ENCODE peak calls at places on chromosomes 4 and X, in six cellular contexts. P, Z, Q, R, E and A are unnamed samples.

GRCh38 chr4:6331018-6331417 is 61.4 kb downstream of the WFS1 start:
- DNase-seq in R (peak), E (no peak), P (no peak), Q (no peak), Z (peak), A (no peak)

GRCh38 chr4:29002151-29002550 is 1718.0 kb upstream of the PCDH7 start:
- DNase-seq in Z (no peak), P (no peak), R (no peak), E (no peak), Q (no peak), A (no peak)

GRCh38 chr4:155392486-155393184 is 15.9 kb upstream of the MAP9 start:
- DNase-seq in P (no peak), R (peak), Z (no peak), Q (no peak), E (no peak), A (no peak)

GRCh38 chrX:18654873-18655836 is 16.8 kb downstream of the RS1 start:
- DNase-seq in Q (peak), R (no peak), P (no peak), Z (no peak), E (no peak), A (no peak)

GRCh38 chr4:4302001-4302400 is 11.9 kb downstream of the ZBTB49 start:
- DNase-seq in R (no peak), Z (no peak), E (no peak), P (no peak), Q (no peak), A (no peak)

GRCh38 chr4:153204247-153205027 is at the start of gene TRIM2:
- DNase-seq in P (peak), Z (peak), R (peak), E (peak), Q (peak), A (peak)

GRCh38 chr4:143549924-143550323 is 36.4 kb downstream of the SMARCA5 start:
- DNase-seq in P (no peak), Q (no peak), Z (no peak), R (no peak), E (no peak), A (no peak)

GRCh38 chr4:40718571-40718970 is 31.2 kb upstream of the NSUN7 start:
- DNase-seq in Q (peak), R (no peak), P (no peak), Z (no peak), E (no peak), A (no peak)

GRCh38 chr4:55819634-55820033 is at the start of gene EXOC1L:
- DNase-seq in E (peak), Z (no peak), P (peak), Q (no peak), R (no peak), A (peak)

GRCh38 chr4:138492178-138492577 is 250.0 kb upstream of the SLC7A11 start:
- DNase-seq in Q (no peak), E (no peak), P (no peak), Z (no peak), R (no peak), A (no peak)

GRCh38 chr4:13918110-13918509 is 290.6 kb upstream of the BOD1L1 start:
- DNase-seq in P (no peak), R (peak), E (no peak), Q (no peak), Z (no peak), A (no peak)

GRCh38 chr4:97525236-97525635 is 618.0 kb downstream of the STPG2 start:
- DNase-seq in Q (no peak), P (no peak), R (no peak), Z (no peak), E (no peak), A (no peak)

GRCh38 chrX:20653070-20653469 is 386.4 kb upstream of the RPS6KA3 start:
- DNase-seq in P (no peak), R (no peak), E (no peak), Q (no peak), Z (no peak), A (no peak)

GRCh38 chr4:101019313-101019712 is 328.0 kb downstream of the PPP3CA start:
- DNase-seq in Q (no peak), P (no peak), Z (no peak), E (no peak), R (no peak), A (no peak)

GRCh38 chrX:86981326-86981890 is 536.2 kb upstream of the KLHL4 start:
- DNase-seq in E (no peak), Z (no peak), R (no peak), P (no peak), Q (no peak), A (no peak)

GRCh38 chr4:163540448-163540847 is 46.0 kb downstream of the TMA16 start:
- DNase-seq in R (no peak), Z (no peak), Q (no peak), E (no peak), P (no peak), A (no peak)

GRCh38 chr4:163534056-163534455 is 39.6 kb downstream of the TMA16 start:
- DNase-seq in Q (no peak), R (no peak), P (no peak), Z (no peak), E (no peak), A (no peak)

GRCh38 chr4:163540977-163541376 is 46.5 kb downstream of the TMA16 start:
- DNase-seq in E (no peak), Z (no peak), P (no peak), R (peak), Q (no peak), A (no peak)

GRCh38 chr4:163536101-163536500 is 41.6 kb downstream of the TMA16 start:
- DNase-seq in P (no peak), R (peak), Z (no peak), Q (no peak), E (no peak), A (no peak)

DNA sequence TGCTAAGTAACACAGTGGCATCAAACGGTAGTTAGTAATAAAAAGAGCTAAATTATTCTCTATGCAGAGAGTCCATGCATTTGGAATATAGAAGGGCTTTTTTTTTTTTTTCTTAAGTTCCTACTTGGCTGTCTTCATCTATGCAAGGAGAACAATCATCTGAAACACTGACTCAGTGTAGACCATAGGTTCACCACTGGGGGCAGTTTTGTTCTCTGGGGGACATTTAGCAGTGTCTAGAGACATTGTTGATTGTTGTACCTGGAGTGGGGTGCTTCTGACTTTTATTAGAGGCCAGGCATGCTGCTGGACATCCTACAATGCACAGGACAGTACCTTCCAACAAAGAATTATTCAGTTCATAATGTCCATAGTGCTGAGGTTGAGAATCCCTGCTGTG is 41.2 kb downstream of the TMA16 start:
- DNase-seq in E (no peak), P (no peak), Z (no peak), R (no peak), Q (no peak), A (no peak)
- TF ChIP-seq CTCF in E (no peak), P (no peak), Z (no peak), R (no peak), Q (no peak), A (no peak)

DNA sequence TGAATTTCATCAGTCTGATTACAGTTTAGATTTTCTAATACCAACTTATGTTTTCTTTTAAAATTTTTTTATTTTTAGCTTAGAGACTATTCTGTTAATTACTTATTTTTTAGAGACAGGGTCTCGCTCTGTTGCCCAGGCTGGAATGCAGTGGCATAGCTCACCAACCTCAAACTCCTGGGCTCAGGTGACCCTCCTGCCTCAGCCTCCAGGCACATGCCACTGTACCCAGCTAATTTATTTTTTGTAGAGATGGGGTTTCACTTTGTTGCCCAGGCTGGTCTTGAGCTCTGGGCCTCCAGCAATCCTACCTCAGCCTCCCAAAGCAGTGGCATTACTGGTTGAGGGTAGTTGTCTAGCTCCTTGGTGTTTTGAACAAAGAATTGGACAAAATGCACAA is 102.0 kb downstream of the KLHL8 start:
- DNase-seq in Z (no peak), Q (no peak), E (no peak), R (no peak), P (no peak), A (no peak)
- TF ChIP-seq CTCF in Z (no peak), Q (no peak), E (no peak), R (no peak), P (no peak), A (no peak)

DNA sequence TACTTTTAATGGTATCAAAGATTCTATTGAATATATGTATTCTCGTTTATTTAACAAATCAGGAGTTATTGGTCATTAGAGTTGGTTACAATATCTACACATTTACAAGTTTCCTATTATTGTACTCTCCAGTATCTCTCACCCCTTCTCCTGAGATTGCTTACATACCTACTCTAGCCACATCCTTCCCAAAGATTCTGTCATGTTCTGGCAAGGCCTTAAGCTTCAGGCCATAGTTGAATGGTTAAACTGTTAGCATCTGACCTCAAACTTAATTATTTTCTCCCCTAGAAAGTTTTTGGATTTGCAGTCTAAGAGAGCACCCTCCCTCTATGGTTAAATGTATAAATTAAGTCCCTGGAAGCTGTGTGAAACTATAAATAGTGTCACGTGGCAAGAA is 784.2 kb downstream of the GLUD2 start:
- DNase-seq in Q (no peak), E (no peak), R (no peak), P (no peak), Z (no peak), A (no peak)
- TF ChIP-seq CTCF in Q (no peak), E (no peak), R (no peak), P (no peak), Z (no peak), A (no peak)

DNA sequence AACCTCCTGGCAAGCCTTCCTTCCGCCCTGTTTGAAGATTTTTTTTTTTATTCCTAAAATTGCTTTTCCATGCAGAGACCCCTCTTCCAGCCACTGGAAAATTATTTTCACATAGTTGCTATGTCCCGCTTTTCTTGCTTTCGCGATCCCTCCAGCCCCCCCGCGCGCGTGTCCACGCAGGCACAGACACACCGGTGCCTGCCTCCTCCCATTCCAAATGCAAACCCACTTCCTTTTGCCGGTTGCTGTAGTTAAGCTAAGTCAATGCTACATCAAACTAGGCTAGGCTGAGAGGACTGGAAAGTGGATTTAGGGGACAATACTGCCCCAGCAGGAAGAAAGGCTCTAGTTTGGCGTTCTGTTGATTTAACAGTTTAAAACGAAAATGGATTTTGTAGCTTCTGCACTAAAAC is 111.0 kb downstream of the DHX15 start:
- DNase-seq in R (peak), E (no peak), Z (no peak), P (no peak), Q (peak), A (no peak)
- TF ChIP-seq CTCF in R (no peak), E (peak), Z (no peak), P (no peak), Q (no peak), A (peak)

GRCh38 chrX:71625471-71625870 is 7.2 kb upstream of the CXCR3 start:
- DNase-seq in P (no peak), Q (no peak), Z (no peak), R (no peak), E (no peak), A (no peak)

GRCh38 chrX:71623105-71623450 is 4.8 kb upstream of the CXCR3 start:
- DNase-seq in R (no peak), E (no peak), Z (no peak), P (no peak), Q (no peak), A (no peak)

GRCh38 chrX:71621644-71622346 is 3.5 kb upstream of the CXCR3 start:
- DNase-seq in P (no peak), Z (no peak), Q (no peak), R (peak), E (no peak), A (no peak)

GRCh38 chrX:71623714-71624113 is 5.4 kb upstream of the CXCR3 start:
- DNase-seq in P (no peak), Z (no peak), Q (no peak), E (no peak), R (no peak), A (no peak)

DNA sequence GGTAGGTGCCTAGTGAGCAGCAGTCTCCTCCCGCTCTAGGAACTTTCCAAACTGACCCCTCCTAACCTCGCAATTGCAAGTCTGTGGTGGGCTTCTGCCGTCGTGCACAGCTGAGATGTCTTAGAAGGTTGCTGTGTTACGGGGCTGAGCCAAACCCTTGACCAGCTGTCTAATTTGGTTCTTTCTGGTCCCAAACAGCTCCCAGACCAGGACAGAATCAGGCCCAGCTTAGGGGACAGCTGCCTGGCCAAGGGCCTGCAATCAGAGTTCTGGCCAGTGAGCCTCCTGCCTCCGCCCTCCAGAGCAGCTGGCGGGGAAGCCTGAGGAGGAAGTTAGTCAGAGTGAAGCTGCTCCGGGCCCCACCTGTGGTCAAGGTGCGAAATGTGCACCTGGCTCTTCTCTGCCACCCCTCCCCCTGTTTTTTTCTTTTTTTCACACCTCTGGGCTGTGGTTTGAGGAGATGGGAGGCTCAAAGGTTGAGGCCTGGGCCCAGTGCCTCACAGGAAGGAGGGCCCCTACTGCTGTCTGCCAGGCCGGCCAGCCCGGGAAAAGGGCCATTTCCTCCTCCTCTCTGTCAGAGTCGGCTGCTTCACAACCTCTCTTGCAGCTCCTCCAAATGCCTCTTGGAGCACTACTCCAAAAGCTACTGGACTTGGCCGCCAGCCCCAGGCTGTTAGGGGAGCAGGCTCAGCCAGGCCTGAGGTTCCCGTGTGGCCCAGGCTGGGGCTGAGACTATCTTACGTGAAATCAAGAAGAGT is 4.2 kb upstream of the CXCR3 start:
- DNase-seq in P (peak), E (peak), Z (peak), Q (peak), R (peak), A (peak)
- TF ChIP-seq CTCF in P (no peak), E (no peak), Z (peak), Q (peak), R (no peak), A (peak)

GRCh38 chrX:119004920-119005524 is 30.6 kb downstream of the LONRF3 start:
- DNase-seq in Z (peak), Q (peak), P (peak), E (peak), R (peak), A (peak)

GRCh38 chrX:119009071-119009470 is 34.7 kb downstream of the LONRF3 start:
- DNase-seq in R (no peak), E (no peak), P (no peak), Z (no peak), Q (no peak), A (no peak)

GRCh38 chrX:119007189-119007770 is 32.9 kb downstream of the LONRF3 start:
- DNase-seq in E (no peak), Z (no peak), R (no peak), Q (no peak), P (no peak), A (no peak)

GRCh38 chrX:119010491-119010890 is 36.1 kb downstream of the LONRF3 start:
- DNase-seq in E (no peak), Q (no peak), Z (no peak), R (no peak), P (no peak), A (no peak)

GRCh38 chrX:119008122-119008744 is 33.8 kb downstream of the LONRF3 start:
- DNase-seq in Q (peak), E (peak), R (peak), Z (no peak), P (no peak), A (peak)
- TF ChIP-seq CTCF in Q (peak), E (peak), R (peak), Z (peak), P (no peak), A (peak)

DNA sequence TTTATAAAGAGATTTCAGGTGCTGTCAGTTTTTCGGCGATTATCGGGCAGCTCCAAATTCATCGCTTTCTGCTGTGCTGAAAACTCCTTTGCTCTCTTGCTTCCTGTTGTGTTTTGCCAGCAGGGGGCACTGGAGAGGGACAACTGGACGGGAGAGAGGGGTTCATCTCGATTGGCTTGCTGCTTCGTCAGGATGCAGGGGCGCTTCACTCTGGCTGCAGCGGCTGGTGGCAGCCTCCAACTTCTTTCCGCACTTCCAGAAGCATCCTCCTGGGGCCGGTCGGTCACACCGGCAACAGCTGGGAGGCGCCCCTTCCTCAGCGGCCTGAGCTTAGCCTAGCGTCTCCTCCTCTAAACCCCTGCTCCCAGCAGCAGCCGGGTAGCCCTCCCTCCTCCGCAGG is 29.5 kb downstream of the MSL3 start:
- DNase-seq in R (peak), P (peak), E (peak), Z (peak), Q (peak), A (peak)
- TF ChIP-seq CTCF in R (peak), P (peak), E (peak), Z (peak), Q (peak), A (peak)

GRCh38 chr4:109294006-109294405 is 8.5 kb downstream of the COL25A1 start:
- DNase-seq in R (no peak), P (no peak), Q (no peak), Z (no peak), E (peak), A (no peak)
- TF ChIP-seq CTCF in R (peak), P (no peak), Q (no peak), Z (peak), E (peak), A (peak)